ENCODE peak calls at places on chromosomes 13 and 19, in seven cellular contexts. N, G, W, D, U, H and E are unnamed samples. For H3K9me3 and H3K36me3, the result is how much of the 10 kb centered on the place peaks cover.

GRCh38 chr13:101695870-101696516 is 243.5 kb downstream of the ITGBL1 start:
- DNase-seq in N (no peak), G (no peak), W (peak), D (no peak), U (no peak), H (no peak), E (no peak)

GRCh38 chr19:55206664-55207500 is 2.4 kb downstream of the PTPRH start:
- DNase-seq in N (peak), G (peak), W (peak), D (peak), U (peak), H (peak), E (peak)

GRCh38 chr13:59950201-59950730 is 213.5 kb downstream of the DIAPH3 start:
- DNase-seq in N (no peak), G (no peak), W (no peak), D (no peak), U (peak), H (no peak), E (no peak)

GRCh38 chr13:46951516-46951915 is 54.7 kb upstream of the HTR2A start:
- DNase-seq in N (no peak), G (peak), W (no peak), D (no peak), U (no peak), H (no peak), E (no peak)

GRCh38 chr13:30111810-30112209 is 195.5 kb downstream of the KATNAL1 start:
- DNase-seq in N (no peak), G (no peak), W (no peak), D (no peak), U (no peak), H (no peak), E (no peak)

GRCh38 chr13:75869981-75870380 is 233.9 kb downstream of the LMO7 start:
- DNase-seq in N (no peak), G (no peak), W (no peak), D (no peak), U (no peak), H (no peak), E (no peak)

GRCh38 chr13:73190477-73190876 is 131.7 kb downstream of the KLF5 start:
- DNase-seq in N (no peak), G (no peak), W (peak), D (no peak), U (no peak), H (no peak), E (no peak)

GRCh38 chr19:35000647-35001501 is 751 bp downstream of the GRAMD1A start:
- DNase-seq in N (peak), G (peak), W (no peak), D (no peak), U (peak), H (peak), E (no peak)

GRCh38 chr13:72637561-72637960 is 89.9 kb downstream of the MZT1 start:
- DNase-seq in N (no peak), G (no peak), W (no peak), D (no peak), U (no peak), H (no peak), E (no peak)

GRCh38 chr19:10408511-10409291 is 5.4 kb upstream of the CDC37 start:
- DNase-seq in N (peak), G (no peak), W (no peak), D (no peak), U (no peak), H (no peak), E (peak)

GRCh38 chr19:45768644-45769053 is 403 bp downstream of the SIX5 start:
- DNase-seq in N (no peak), G (no peak), W (no peak), D (no peak), U (peak), H (no peak), E (no peak)

GRCh38 chr19:2189880-2190279 is 26.1 kb downstream of the DOT1L start:
- DNase-seq in N (no peak), G (no peak), W (no peak), D (no peak), U (no peak), H (no peak), E (no peak)

GRCh38 chr13:24943136-24943535 is 152.8 kb upstream of the PABPC3 start:
- DNase-seq in N (no peak), G (no peak), W (no peak), D (no peak), U (no peak), H (no peak), E (no peak)

GRCh38 chr19:18789883-18790565 is 1.1 kb downstream of the COMP start:
- DNase-seq in N (no peak), G (no peak), W (no peak), D (no peak), U (no peak), H (no peak), E (no peak)

GRCh38 chr19:32519023-32519422 is 62.0 kb upstream of the PDCD5 start:
- DNase-seq in N (no peak), G (no peak), W (no peak), D (no peak), U (no peak), H (no peak), E (no peak)

GRCh38 chr19:52897149-52897935 is at the start of gene ZNF320:
- DNase-seq in N (peak), G (peak), W (peak), D (peak), U (peak), H (peak), E (peak)

GRCh38 chr19:51690359-51691121 is 2.6 kb upstream of the SPACA6 start:
- DNase-seq in N (peak), G (peak), W (peak), D (peak), U (peak), H (peak), E (peak)

GRCh38 chr19:49492573-49493411 is 3.4 kb upstream of the RPS11 start:
- DNase-seq in N (no peak), G (peak), W (no peak), D (no peak), U (peak), H (no peak), E (no peak)

GRCh38 chr19:48645652-48646191 is at the start of gene CA11:
- DNase-seq in N (no peak), G (peak), W (peak), D (no peak), U (no peak), H (no peak), E (no peak)

GRCh38 chr13:114088863-114089262 is 43.6 kb downstream of the RASA3 start:
- DNase-seq in N (no peak), G (no peak), W (no peak), D (no peak), U (no peak), H (no peak), E (no peak)

GRCh38 chr19:29446331-29446730 is 79.5 kb upstream of the VSTM2B start:
- DNase-seq in N (no peak), G (no peak), W (no peak), D (no peak), U (no peak), H (no peak), E (no peak)

GRCh38 chr19:49423985-49424303 is 703 bp upstream of the PTH2 start:
- DNase-seq in N (no peak), G (no peak), W (no peak), D (no peak), U (no peak), H (no peak), E (no peak)

GRCh38 chr13:39149896-39150295 is 111.6 kb downstream of the NHLRC3 start:
- DNase-seq in N (no peak), G (no peak), W (no peak), D (no peak), U (no peak), H (no peak), E (peak)

GRCh38 chr19:46036745-46037126 is 4.1 kb downstream of the IGFL4 start:
- DNase-seq in N (no peak), G (no peak), W (no peak), D (no peak), U (no peak), H (no peak), E (no peak)

GRCh38 chr19:58181902-58182576 is 822 bp upstream of the ZNF274 start:
- DNase-seq in N (peak), G (peak), W (peak), D (no peak), U (no peak), H (no peak), E (no peak)

GRCh38 chr19:35557539-35558399 is 5.7 kb downstream of the ATP4A start:
- DNase-seq in N (peak), G (no peak), W (no peak), D (peak), U (peak), H (peak), E (peak)

GRCh38 chr19:2122251-2122650 is 25.5 kb downstream of the IZUMO4 start:
- DNase-seq in N (no peak), G (no peak), W (no peak), D (no peak), U (no peak), H (no peak), E (no peak)

GRCh38 chr19:50050406-50051223 is 24.8 kb downstream of the ZNF473 start:
- DNase-seq in N (peak), G (peak), W (peak), D (peak), U (peak), H (peak), E (peak)

GRCh38 chr13:47846886-47847285 is 154.2 kb downstream of the SUCLA2 start:
- DNase-seq in N (no peak), G (no peak), W (no peak), D (no peak), U (no peak), H (no peak), E (no peak)

GRCh38 chr13:22176968-22177545 is 506.2 kb downstream of the FGF9 start:
- DNase-seq in N (no peak), G (no peak), W (no peak), D (no peak), U (peak), H (no peak), E (no peak)

GRCh38 chr19:23286477-23286876 is 36.3 kb upstream of the ZNF724 start:
- DNase-seq in N (no peak), G (no peak), W (no peak), D (no peak), U (no peak), H (no peak), E (no peak)

GRCh38 chr19:23281663-23282276 is 31.6 kb upstream of the ZNF724 start:
- DNase-seq in N (no peak), G (no peak), W (no peak), D (no peak), U (no peak), H (no peak), E (no peak)

GRCh38 chr19:23285948-23286347 is 35.8 kb upstream of the ZNF724 start:
- DNase-seq in N (no peak), G (no peak), W (no peak), D (no peak), U (no peak), H (no peak), E (no peak)

GRCh38 chr19:23283925-23284324 is 33.7 kb upstream of the ZNF724 start:
- DNase-seq in N (peak), G (peak), W (peak), D (no peak), U (peak), H (peak), E (no peak)

DNA sequence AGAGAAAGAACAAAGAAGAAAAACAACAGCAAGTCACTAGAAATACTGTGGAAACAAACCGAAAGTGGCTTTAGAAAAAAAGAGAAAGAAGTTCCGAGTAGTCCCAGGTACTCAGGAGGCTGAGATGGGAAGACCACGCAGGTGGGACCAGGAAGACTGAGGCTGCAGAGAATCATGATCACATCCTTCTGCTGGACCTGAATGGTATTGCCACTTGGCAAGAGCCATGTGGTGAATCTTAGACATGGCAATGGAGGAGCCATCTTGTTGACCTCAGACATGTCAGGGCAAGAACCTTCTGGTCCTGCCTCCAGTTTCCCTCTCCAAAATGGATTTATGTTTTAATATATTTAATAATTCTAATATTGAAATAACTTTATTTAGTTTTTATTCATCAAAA is 37.4 kb upstream of the ZNF724 start:
- DNase-seq in N (no peak), G (no peak), W (no peak), D (no peak), U (no peak), H (no peak), E (no peak)
- H3K9me3 ChIP-seq in N (under half), G (under half), W (under half), D (under half), U (under half), H (under half), E (under half)

DNA sequence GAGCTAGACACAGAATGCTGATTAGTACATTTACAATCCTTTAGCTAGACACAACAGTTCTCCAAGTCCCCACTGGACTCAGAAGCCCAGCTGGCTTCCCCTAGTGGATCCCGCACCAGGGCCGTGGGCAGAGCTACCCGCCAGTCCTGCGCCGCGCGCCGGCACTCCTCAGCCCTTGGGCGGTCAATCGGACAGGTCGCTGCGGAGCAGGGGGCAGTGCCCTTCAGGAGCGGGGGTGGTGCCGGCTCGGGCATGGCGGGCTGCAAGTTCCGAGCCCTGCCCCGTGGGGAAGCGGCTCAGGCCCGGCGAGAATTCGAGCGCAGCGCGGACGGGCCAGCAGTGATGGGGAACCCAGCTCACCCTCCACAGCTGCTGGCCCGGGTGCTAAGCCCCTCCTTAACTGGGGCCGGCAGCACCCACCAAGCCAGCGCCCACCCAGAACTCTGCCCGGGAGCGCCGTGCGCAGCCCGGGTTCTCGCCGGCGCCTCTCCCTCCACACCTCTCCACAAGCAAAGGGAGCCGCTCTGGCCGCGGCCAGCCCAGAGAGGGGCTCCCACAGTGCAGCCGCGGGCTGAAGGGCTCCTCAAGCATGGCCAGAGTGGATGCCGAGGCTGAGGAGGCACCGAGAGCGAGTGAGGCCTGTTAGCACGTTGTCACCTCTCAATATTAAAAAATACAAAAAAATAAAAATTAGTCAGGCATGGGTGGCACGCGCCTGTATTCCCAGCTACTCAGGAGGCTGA is 12.9 kb downstream of the EBPL start:
- DNase-seq in N (no peak), G (no peak), W (no peak), D (no peak), U (no peak), H (no peak), E (no peak)
- H3K36me3 ChIP-seq in N (under half), G (under half), W (under half), D (under half), U (under half), H (under half), E (under half)

GRCh38 chr19:8890260-8890659 is 58.1 kb downstream of the MBD3L1 start:
- DNase-seq in N (no peak), G (no peak), W (no peak), D (no peak), U (no peak), H (no peak), E (no peak)

GRCh38 chr19:8897106-8897505 is 64.9 kb downstream of the MBD3L1 start:
- DNase-seq in N (no peak), G (no peak), W (no peak), D (no peak), U (no peak), H (no peak), E (no peak)

GRCh38 chr19:8899356-8899755 is 67.2 kb downstream of the MBD3L1 start:
- DNase-seq in N (no peak), G (no peak), W (no peak), D (no peak), U (no peak), H (no peak), E (no peak)

DNA sequence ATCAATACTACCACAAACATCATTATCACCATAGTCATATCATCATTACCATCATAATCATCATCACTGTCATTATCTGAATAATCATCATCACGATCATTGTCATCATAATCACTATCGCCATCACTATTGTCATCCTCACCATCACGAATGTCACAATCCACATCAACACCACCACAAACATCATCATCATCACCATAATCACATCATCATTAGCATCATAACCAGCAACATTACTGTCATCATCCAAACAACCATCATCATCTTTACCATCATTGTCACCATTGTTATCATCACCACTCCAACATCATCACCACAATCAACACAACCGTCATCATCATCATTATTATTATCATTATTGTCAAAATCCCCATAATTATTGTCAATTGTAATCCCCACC is 61.2 kb downstream of the MBD3L1 start:
- DNase-seq in N (no peak), G (no peak), W (no peak), D (no peak), U (no peak), H (no peak), E (no peak)
- H3K9me3 ChIP-seq in N (under half), G (under half), W (under half), D (under half), U (under half), H (under half), E (under half)

GRCh38 chr13:20973886-20974285 is 71.3 kb upstream of the XPO4 start:
- DNase-seq in N (no peak), G (no peak), W (no peak), D (no peak), U (no peak), H (no peak), E (no peak)
- H3K36me3 ChIP-seq in N (under half), G (under half), W (half or more), D (under half), U (under half), H (under half), E (half or more)

GRCh38 chr19:7004313-7004931 is 16.8 kb downstream of the MBD3L2B start:
- DNase-seq in N (no peak), G (peak), W (no peak), D (no peak), U (peak), H (no peak), E (no peak)
- H3K9me3 ChIP-seq in N (under half), G (under half), W (under half), D (under half), U (under half), H (under half), E (under half)

GRCh38 chr19:12597594-12597993 is 13.0 kb downstream of the ZNF490 start:
- DNase-seq in N (peak), G (no peak), W (no peak), D (no peak), U (no peak), H (no peak), E (no peak)
- H3K36me3 ChIP-seq in N (under half), G (under half), W (half or more), D (under half), U (under half), H (under half), E (under half)